ENCODE peak calls at places on chromosomes 7 and 10, in four cellular contexts. D is germinal center; K is activated naive CD4-positive, alpha-beta T cell treated with anti-CD3 and anti-CD28 coated beads for 36 hours; S is Daoy. V is an unnamed sample.

GRCh38 chr7:20778063-20778721 is 8.5 kb downstream of the SP8 start:
- DNase-seq in D (peak), K (peak), S (peak), V (no peak)

GRCh38 chr10:97542169-97543024 is 30.2 kb upstream of the ANKRD2 start:
- DNase-seq in D (no peak), K (peak), S (peak), V (peak)

GRCh38 chr10:7035111-7035761 is 375.6 kb downstream of the SFMBT2 start:
- DNase-seq in D (no peak), K (peak), S (no peak), V (no peak)

GRCh38 chr10:12193193-12193592 is 2.5 kb downstream of the NUDT5 start:
- DNase-seq in D (no peak), K (no peak), S (no peak), V (peak)

GRCh38 chr7:82740246-82740848 is 296.8 kb upstream of the CACNA2D1 start:
- DNase-seq in D (no peak), K (peak), S (peak), V (no peak)

GRCh38 chr7:139682136-139683013 is 95.4 kb downstream of the HIPK2 start:
- DNase-seq in D (no peak), K (peak), S (peak), V (peak)

GRCh38 chr10:19795691-19796090 is 20.5 kb upstream of the PLXDC2 start:
- DNase-seq in D (no peak), K (no peak), S (no peak), V (no peak)

GRCh38 chr10:25061711-25062455 is 45.5 kb downstream of the THNSL1 start:
- DNase-seq in D (no peak), K (peak), S (peak), V (no peak)

GRCh38 chr10:73888514-73888913 is 14.2 kb upstream of the CAMK2G start:
- DNase-seq in D (no peak), K (no peak), S (no peak), V (no peak)

GRCh38 chr10:34473174-34474059 is 341.7 kb downstream of the PARD3 start:
- DNase-seq in D (no peak), K (no peak), S (no peak), V (no peak)

GRCh38 chr10:112244197-112244596 is 39.0 kb upstream of the TECTB start:
- DNase-seq in D (no peak), K (no peak), S (no peak), V (no peak)

GRCh38 chr10:104899779-104900178 is 258.7 kb downstream of the SORCS3 start:
- DNase-seq in D (no peak), K (no peak), S (no peak), V (no peak)

GRCh38 chr10:2576892-2577291 is 490.5 kb upstream of the PFKP start:
- DNase-seq in D (no peak), K (no peak), S (peak), V (no peak)

GRCh38 chr10:96077181-96077580 is 33.8 kb downstream of the CCNJ start:
- DNase-seq in D (no peak), K (no peak), S (no peak), V (no peak)

GRCh38 chr7:135562720-135563119 is 5.0 kb downstream of the NUP205 start:
- DNase-seq in D (no peak), K (no peak), S (no peak), V (no peak)

GRCh38 chr7:97027427-97028234 is 3.0 kb upstream of the DLX5 start:
- DNase-seq in D (peak), K (peak), S (peak), V (peak)

GRCh38 chr7:123966936-123967335 is 41.9 kb downstream of the SPAM1 start:
- DNase-seq in D (no peak), K (no peak), S (no peak), V (no peak)

GRCh38 chr7:6202117-6202516 is 70.3 kb downstream of the CYTH3 start:
- DNase-seq in D (no peak), K (no peak), S (no peak), V (no peak)

GRCh38 chr10:69124558-69125121 is 662 bp downstream of the VPS26A start:
- DNase-seq in D (peak), K (peak), S (peak), V (peak)

GRCh38 chr7:108360058-108360800 is 96.0 kb downstream of the NRCAM start:
- DNase-seq in D (no peak), K (no peak), S (no peak), V (no peak)

GRCh38 chr7:139860090-139860773 is 31.2 kb downstream of the TBXAS1 start:
- DNase-seq in D (peak), K (no peak), S (no peak), V (no peak)

GRCh38 chr7:23044581-23044980 is 30.7 kb upstream of the HYCC1 start:
- DNase-seq in D (no peak), K (no peak), S (no peak), V (no peak)

GRCh38 chr7:74021546-74022320 is 6.2 kb upstream of the ELN start:
- DNase-seq in D (no peak), K (no peak), S (no peak), V (no peak)

GRCh38 chr10:114489521-114490310 is 85.4 kb upstream of the AFAP1L2 start:
- DNase-seq in D (no peak), K (no peak), S (no peak), V (no peak)

GRCh38 chr10:24357344-24358021 is 148.5 kb downstream of the KIAA1217 start:
- DNase-seq in D (no peak), K (no peak), S (no peak), V (no peak)

GRCh38 chr10:101291254-101292193 is 62.3 kb upstream of the LBX1 start:
- DNase-seq in D (peak), K (peak), S (peak), V (no peak)

GRCh38 chr10:130799532-130799931 is 512.0 kb downstream of the TCERG1L start:
- DNase-seq in D (no peak), K (no peak), S (no peak), V (no peak)

GRCh38 chr7:24229481-24230226 is 54.3 kb upstream of the NPY start:
- DNase-seq in D (no peak), K (no peak), S (no peak), V (no peak)

GRCh38 chr10:3173173-3173878 is 744 bp upstream of the PITRM1 start:
- DNase-seq in D (peak), K (no peak), S (no peak), V (no peak)

GRCh38 chr7:494261-494687 is 25.4 kb downstream of the PDGFA start:
- DNase-seq in D (peak), K (no peak), S (no peak), V (no peak)

GRCh38 chr10:103759100-103759781 is 96.1 kb downstream of the SH3PXD2A start:
- DNase-seq in D (no peak), K (peak), S (no peak), V (peak)

GRCh38 chr10:80454526-80455460 is 683 bp downstream of the TSPAN14 start:
- DNase-seq in D (peak), K (peak), S (peak), V (no peak)

GRCh38 chr7:42064534-42064933 is 172.5 kb downstream of the GLI3 start:
- DNase-seq in D (no peak), K (no peak), S (no peak), V (no peak)

GRCh38 chr10:88851706-88852105 is at the start of gene ANKRD22:
- DNase-seq in D (no peak), K (no peak), S (peak), V (peak)

GRCh38 chr7:45197461-45197860 is 39.9 kb downstream of the RAMP3 start:
- DNase-seq in D (no peak), K (no peak), S (no peak), V (no peak)

GRCh38 chr7:124720195-124720594 is 45.4 kb downstream of the GPR37 start:
- DNase-seq in D (no peak), K (no peak), S (peak), V (no peak)

GRCh38 chr10:13987472-13987871 is 343.3 kb downstream of the FRMD4A start:
- DNase-seq in D (no peak), K (no peak), S (peak), V (peak)

GRCh38 chr7:27897001-27897400 is 157.0 kb downstream of the TAX1BP1 start:
- DNase-seq in D (no peak), K (no peak), S (no peak), V (no peak)

GRCh38 chr7:48811071-48811470 is 113.3 kb upstream of the CDC14C start:
- DNase-seq in D (no peak), K (no peak), S (no peak), V (no peak)

V was measured in skeletal muscle cell.